ENCODE peak calls at places on chromosomes 5 and 9, in eight cellular contexts. A, J, E, R, Q, H, L and K are unnamed samples.

GRCh38 chr5:7754997-7755596 is 95.8 kb downstream of the CFAP90 start:
- DNase-seq in A (no peak), J (peak), E (no peak), R (peak), Q (no peak), H (peak), L (peak), K (peak)

GRCh38 chr5:34452170-34452828 is 203.8 kb upstream of the RAI14 start:
- DNase-seq in A (no peak), J (no peak), E (no peak), R (peak), Q (no peak), H (no peak), L (no peak), K (no peak)

GRCh38 chr5:122500245-122501086 is 188.4 kb downstream of the SNCAIP start:
- DNase-seq in A (no peak), J (peak), E (peak), R (peak), Q (no peak), H (no peak), L (no peak), K (no peak)

GRCh38 chr5:154358410-154359221 is 87.2 kb upstream of the SAP30L start:
- DNase-seq in A (no peak), J (no peak), E (no peak), R (no peak), Q (no peak), H (no peak), L (no peak), K (no peak)

GRCh38 chr5:61000887-61001286 is 55.9 kb downstream of the NDUFAF2 start:
- DNase-seq in A (no peak), J (no peak), E (no peak), R (no peak), Q (peak), H (no peak), L (no peak), K (no peak)

GRCh38 chr5:143826909-143827514 is 15.1 kb downstream of the HMHB1 start:
- DNase-seq in A (no peak), J (no peak), E (no peak), R (no peak), Q (peak), H (no peak), L (no peak), K (no peak)

GRCh38 chr5:133086366-133086875 is 34.6 kb downstream of the HSPA4 start:
- DNase-seq in A (no peak), J (no peak), E (no peak), R (no peak), Q (no peak), H (no peak), L (no peak), K (no peak)

GRCh38 chr9:132243156-132244074 is 81.6 kb downstream of the NTNG2 start:
- DNase-seq in A (no peak), J (no peak), E (no peak), R (no peak), Q (no peak), H (no peak), L (peak), K (no peak)

GRCh38 chr5:123450641-123451421 is 27.6 kb upstream of the CEP120 start:
- DNase-seq in A (no peak), J (no peak), E (peak), R (no peak), Q (no peak), H (no peak), L (no peak), K (no peak)

GRCh38 chr5:51226420-51226735 is 156.9 kb upstream of the ISL1 start:
- DNase-seq in A (no peak), J (no peak), E (no peak), R (no peak), Q (no peak), H (no peak), L (no peak), K (peak)

GRCh38 chr9:107174441-107174840 is 108.6 kb upstream of the RAD23B start:
- DNase-seq in A (no peak), J (no peak), E (no peak), R (peak), Q (no peak), H (no peak), L (no peak), K (no peak)

GRCh38 chr9:136249881-136250559 is 4.4 kb upstream of the QSOX2 start:
- DNase-seq in A (no peak), J (no peak), E (no peak), R (no peak), Q (no peak), H (no peak), L (no peak), K (no peak)

GRCh38 chr9:34493972-34494535 is 28.7 kb downstream of the ENHO start:
- DNase-seq in A (no peak), J (peak), E (peak), R (peak), Q (no peak), H (no peak), L (no peak), K (peak)

GRCh38 chr9:18477121-18477705 is 3.3 kb downstream of the ADAMTSL1 start:
- DNase-seq in A (no peak), J (no peak), E (no peak), R (no peak), Q (no peak), H (no peak), L (no peak), K (no peak)

GRCh38 chr9:73595036-73595545 is 443.4 kb downstream of the ANXA1 start:
- DNase-seq in A (no peak), J (no peak), E (no peak), R (no peak), Q (no peak), H (no peak), L (no peak), K (no peak)

GRCh38 chr5:463952-464351 is 21.0 kb downstream of the EXOC3 start:
- DNase-seq in A (peak), J (no peak), E (no peak), R (no peak), Q (no peak), H (peak), L (peak), K (no peak)

GRCh38 chr9:134356496-134357470 is 30.5 kb downstream of the RXRA start:
- DNase-seq in A (no peak), J (no peak), E (no peak), R (no peak), Q (no peak), H (no peak), L (peak), K (peak)

GRCh38 chr9:114619205-114619758 is 8.2 kb downstream of the TMEM268 start:
- DNase-seq in A (peak), J (no peak), E (no peak), R (no peak), Q (no peak), H (peak), L (peak), K (no peak)

GRCh38 chr9:34782372-34782771 is 72.4 kb upstream of the CCL21 start:
- DNase-seq in A (no peak), J (no peak), E (no peak), R (no peak), Q (no peak), H (no peak), L (no peak), K (no peak)

GRCh38 chr9:109094268-109094667 is 25.5 kb downstream of the TMEM245 start:
- DNase-seq in A (no peak), J (no peak), E (no peak), R (no peak), Q (no peak), H (no peak), L (no peak), K (no peak)
- TF ChIP-seq CTCF in A (no peak), J (no peak), E (no peak), R (no peak), Q (no peak), H (no peak), L (no peak), K (no peak)

GRCh38 chr5:173625686-173626500 is 9.4 kb upstream of the BOD1 start:
- DNase-seq in A (no peak), J (no peak), E (no peak), R (no peak), Q (no peak), H (no peak), L (no peak), K (no peak)
- TF ChIP-seq CTCF in A (no peak), J (no peak), E (peak), R (no peak), Q (peak), H (no peak), L (no peak), K (no peak)

DNA sequence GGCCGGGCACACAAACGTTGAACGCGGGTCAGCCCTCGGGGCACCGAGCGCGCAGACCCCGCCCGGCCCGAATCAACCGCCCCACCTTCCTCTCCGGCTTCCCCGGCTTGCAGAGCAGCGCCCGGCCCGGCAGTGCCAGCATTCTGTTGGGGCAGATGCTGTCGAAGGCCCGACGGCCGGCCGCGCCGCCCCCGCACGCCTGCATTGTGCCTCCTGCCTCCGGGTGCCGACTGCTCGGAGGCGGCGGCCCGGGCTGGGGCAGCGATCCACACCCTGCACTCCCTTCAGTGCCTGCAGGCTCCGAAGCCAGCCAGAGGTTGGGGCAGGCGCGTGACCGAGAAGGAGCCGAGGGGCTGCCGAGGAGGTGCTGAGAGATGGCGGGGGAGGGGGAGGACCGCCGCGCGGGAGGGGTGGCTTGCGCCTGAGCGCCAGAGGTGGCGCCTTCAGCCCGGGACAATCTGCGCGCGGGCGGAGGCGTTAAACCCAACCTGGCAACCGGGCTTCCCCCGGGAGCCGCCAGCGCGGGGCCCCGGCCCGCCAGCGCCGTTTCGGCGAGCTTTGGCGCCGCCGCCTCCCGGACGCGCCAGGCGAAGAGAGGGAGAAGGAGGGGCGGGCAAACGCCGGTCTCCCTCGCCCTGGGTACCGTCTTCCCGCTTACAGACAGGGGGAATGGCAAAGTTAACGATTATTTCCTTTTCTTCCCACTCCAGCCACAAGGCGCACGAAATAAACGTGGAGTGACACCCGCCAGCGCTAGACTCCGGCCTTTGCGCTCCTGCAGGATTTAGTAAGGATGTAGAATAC is at the start of gene MCIDAS:
- DNase-seq in A (peak), J (peak), E (no peak), R (no peak), Q (no peak), H (no peak), L (peak), K (peak)
- TF ChIP-seq CTCF in A (peak), J (no peak), E (no peak), R (peak), Q (no peak), H (no peak), L (peak), K (peak)

DNA sequence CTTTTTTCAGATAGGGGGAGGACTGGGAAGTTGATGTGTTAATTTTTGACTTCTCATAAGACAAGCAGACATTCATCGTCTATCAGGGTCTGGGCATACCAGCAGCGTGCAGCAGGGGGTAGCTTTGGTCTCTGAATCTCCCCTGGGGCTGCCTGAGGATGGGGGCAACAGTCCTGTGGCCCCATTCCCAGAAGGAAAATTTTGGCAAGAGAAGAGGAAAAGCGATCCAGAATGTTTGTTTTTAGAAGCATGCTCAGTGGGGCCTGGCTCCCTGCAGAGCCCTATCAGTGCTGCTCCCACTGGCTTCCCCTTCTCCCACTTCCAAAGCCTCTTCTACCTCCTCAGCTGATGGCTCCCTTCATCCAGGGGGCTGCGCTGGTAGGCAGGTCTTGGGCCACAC is 194.8 kb upstream of the IL12B start:
- DNase-seq in A (no peak), J (no peak), E (peak), R (no peak), Q (no peak), H (no peak), L (no peak), K (no peak)
- TF ChIP-seq CTCF in A (no peak), J (no peak), E (peak), R (peak), Q (no peak), H (no peak), L (peak), K (no peak)

DNA sequence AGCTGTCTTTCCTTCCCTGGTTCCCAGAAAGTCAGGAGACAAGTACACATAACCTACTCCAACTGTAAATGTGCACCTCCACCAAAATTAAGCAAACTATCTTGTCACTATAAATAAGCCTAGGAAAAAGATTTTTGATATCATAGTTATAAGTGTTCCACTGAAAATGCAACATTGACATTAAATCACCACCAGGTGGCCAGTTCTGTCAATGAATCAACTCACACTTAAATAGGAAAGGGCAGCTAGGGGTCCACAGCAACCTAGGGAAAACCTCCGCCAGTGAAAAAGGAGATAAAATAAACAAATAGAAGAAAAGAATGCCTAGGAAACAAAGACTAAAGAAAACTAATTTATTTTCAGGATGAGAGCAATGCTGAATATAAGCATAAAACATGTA is 243.0 kb upstream of the PTPRD start:
- DNase-seq in A (no peak), J (peak), E (no peak), R (peak), Q (no peak), H (no peak), L (no peak), K (no peak)
- TF ChIP-seq CTCF in A (no peak), J (peak), E (peak), R (peak), Q (no peak), H (no peak), L (peak), K (peak)